ENCODE peak calls at places on chromosomes 3 and 15, in six cellular contexts. P, E, Q, U, M and R are unnamed samples.

GRCh38 chr15:81315452-81316203 is 8.3 kb downstream of the STARD5 start:
- DNase-seq in P (no peak), M (no peak), Q (no peak), U (no peak), E (no peak), R (no peak)

GRCh38 chr15:92614791-92615785 is 40.5 kb downstream of the FAM174B start:
- DNase-seq in U (no peak), M (no peak), P (no peak), E (no peak), Q (no peak), R (no peak)

GRCh38 chr3:175212896-175213295 is 353.8 kb downstream of the NAALADL2 start:
- DNase-seq in Q (no peak), E (no peak), U (no peak), M (no peak), P (no peak), R (peak; percentile 34)

GRCh38 chr3:74607803-74608202 is 6.7 kb downstream of the CNTN3 start:
- DNase-seq in U (no peak), E (no peak), P (no peak), Q (no peak), M (no peak), R (no peak)

GRCh38 chr15:96066852-96067490 is 263.5 kb upstream of the NR2F2 start:
- DNase-seq in M (no peak), P (no peak), Q (no peak), U (no peak), E (no peak), R (peak; percentile 67)

GRCh38 chr3:172391592-172392302 is 56.5 kb downstream of the GHSR start:
- DNase-seq in U (no peak), P (no peak), Q (no peak), M (peak; percentile 58), E (no peak), R (no peak)

GRCh38 chr3:32374788-32375595 is 16.7 kb upstream of the CMTM7 start:
- DNase-seq in Q (peak; percentile 53), M (peak; percentile 73), U (peak; percentile 65), P (peak; percentile 60), E (peak; percentile 32), R (peak; percentile 34)

GRCh38 chr3:23756206-23756840 is 49.4 kb upstream of the UBE2E1 start:
- DNase-seq in Q (no peak), M (no peak), U (no peak), P (no peak), E (no peak), R (no peak)

GRCh38 chr15:31133890-31134289 is 32.4 kb upstream of the TRPM1 start:
- DNase-seq in E (no peak), U (no peak), Q (no peak), M (no peak), P (no peak), R (no peak)

GRCh38 chr3:184284696-184285095 is 8.9 kb downstream of the ECE2 start:
- DNase-seq in P (peak; percentile 81), E (no peak), U (peak; percentile 48), M (peak; percentile 89), Q (peak; percentile 26), R (peak; percentile 48)

GRCh38 chr3:14473411-14473891 is 66.7 kb downstream of the GRIP2 start:
- DNase-seq in U (no peak), P (no peak), M (no peak), E (no peak), Q (no peak), R (no peak)